ENCODE peak calls at places on chromosomes 6 and 20, in five cellular contexts. R, E, L, V and F are unnamed samples.

GRCh38 chr6:4610256-4610655 is 165.9 kb upstream of the CDYL start:
- DNase-seq in R (no peak), E (no peak), L (no peak), V (no peak), F (no peak)

GRCh38 chr6:25239498-25239897 is 39.7 kb upstream of the CARMIL1 start:
- DNase-seq in R (no peak), E (no peak), L (no peak), V (no peak), F (no peak)

GRCh38 chr20:7608246-7608645 is 332.0 kb downstream of the HAO1 start:
- DNase-seq in R (no peak), E (no peak), L (no peak), V (no peak), F (no peak)

GRCh38 chr20:61605862-61606557 is 353.9 kb downstream of the CDH4 start:
- DNase-seq in R (no peak), E (no peak), L (no peak), V (no peak), F (no peak)

GRCh38 chr6:157688960-157689599 is 134.0 kb upstream of the SNX9 start:
- DNase-seq in R (no peak), E (peak), L (peak), V (no peak), F (no peak)

GRCh38 chr6:125377621-125378020 is 75.9 kb upstream of the HDDC2 start:
- DNase-seq in R (no peak), E (no peak), L (no peak), V (no peak), F (no peak)

GRCh38 chr20:46955601-46956556 is 61.2 kb downstream of the EYA2 start:
- DNase-seq in R (no peak), E (no peak), L (no peak), V (no peak), F (no peak)

GRCh38 chr20:32449890-32450401 is 91.8 kb downstream of the ASXL1 start:
- DNase-seq in R (no peak), E (no peak), L (no peak), V (no peak), F (no peak)

GRCh38 chr6:166998256-166999144 is 697 bp upstream of the CEP43 start:
- DNase-seq in R (no peak), E (peak), L (peak), V (peak), F (no peak)

GRCh38 chr6:149248688-149249369 is 68.7 kb upstream of the TAB2 start:
- DNase-seq in R (no peak), E (no peak), L (no peak), V (no peak), F (no peak)

GRCh38 chr6:166058064-166058739 is 109.4 kb downstream of the TBXT start:
- DNase-seq in R (no peak), E (no peak), L (no peak), V (no peak), F (no peak)

GRCh38 chr6:81750660-81751387 is 1.7 kb downstream of the TENT5A start:
- DNase-seq in R (no peak), E (no peak), L (no peak), V (no peak), F (no peak)

GRCh38 chr6:30744054-30744805 is at the start of gene IER3:
- DNase-seq in R (peak), E (peak), L (peak), V (peak), F (peak)

GRCh38 chr6:169862464-169863148 is 111.2 kb downstream of the ERMARD start:
- DNase-seq in R (no peak), E (no peak), L (peak), V (no peak), F (no peak)

GRCh38 chr20:24914388-24915241 is 34.5 kb upstream of the CST7 start:
- DNase-seq in R (no peak), E (peak), L (no peak), V (no peak), F (no peak)

GRCh38 chr6:20708367-20709124 is 174.3 kb downstream of the CDKAL1 start:
- DNase-seq in R (no peak), E (no peak), L (no peak), V (no peak), F (no peak)

GRCh38 chr20:5402903-5403531 is 86.3 kb upstream of the PROKR2 start:
- DNase-seq in R (no peak), E (no peak), L (no peak), V (peak), F (no peak)

GRCh38 chr6:114100421-114100820 is 129.5 kb upstream of the HDAC2 start:
- DNase-seq in R (no peak), E (no peak), L (no peak), V (no peak), F (no peak)

GRCh38 chr6:170296746-170297576 is 6.1 kb upstream of the DLL1 start:
- DNase-seq in R (no peak), E (no peak), L (no peak), V (no peak), F (no peak)

GRCh38 chr20:32521780-32522524 is 63.2 kb downstream of the NOL4L start:
- DNase-seq in R (peak), E (peak), L (peak), V (no peak), F (peak)

GRCh38 chr20:43959920-43960227 is 45.2 kb downstream of the TOX2 start:
- DNase-seq in R (no peak), E (no peak), L (no peak), V (no peak), F (no peak)

GRCh38 chr20:51862796-51863195 is 60.5 kb upstream of the SALL4 start:
- DNase-seq in R (no peak), E (no peak), L (no peak), V (no peak), F (no peak)

GRCh38 chr20:36462440-36463211 is 78.7 kb upstream of the MYL9 start:
- DNase-seq in R (no peak), E (peak), L (peak), V (no peak), F (no peak)

GRCh38 chr6:87965806-87966205 is 81.8 kb upstream of the SPACA1 start:
- DNase-seq in R (no peak), E (no peak), L (no peak), V (no peak), F (no peak)

GRCh38 chr20:51510961-51511360 is 31.6 kb downstream of the NFATC2 start:
- DNase-seq in R (no peak), E (no peak), L (no peak), V (no peak), F (no peak)

GRCh38 chr6:39934060-39934757 is at the start of gene MOCS1:
- DNase-seq in R (peak), E (peak), L (peak), V (peak), F (peak)

GRCh38 chr6:37256692-37257319 is 766 bp upstream of the TBC1D22B start:
- DNase-seq in R (no peak), E (no peak), L (no peak), V (no peak), F (no peak)

GRCh38 chr6:41740366-41741162 is 5.2 kb upstream of the TFEB start:
- DNase-seq in R (no peak), E (no peak), L (peak), V (no peak), F (no peak)

GRCh38 chr6:116396451-116396850 is 25.7 kb downstream of the DSE start:
- DNase-seq in R (no peak), E (no peak), L (no peak), V (no peak), F (no peak)

GRCh38 chr6:163630096-163630495 is 215.6 kb downstream of the QKI start:
- DNase-seq in R (no peak), E (no peak), L (no peak), V (no peak), F (no peak)

GRCh38 chr6:152529364-152529763 is 107.8 kb downstream of the SYNE1 start:
- DNase-seq in R (no peak), E (no peak), L (no peak), V (no peak), F (no peak)

GRCh38 chr6:163960128-163960527 is 545.6 kb downstream of the QKI start:
- DNase-seq in R (no peak), E (no peak), L (no peak), V (peak), F (no peak)

GRCh38 chr6:167700199-167700598 is 126.5 kb upstream of the AFDN start:
- DNase-seq in R (no peak), E (peak), L (no peak), V (no peak), F (no peak)

GRCh38 chr6:56334937-56335336 is 87.6 kb upstream of the COL21A1 start:
- DNase-seq in R (no peak), E (no peak), L (no peak), V (no peak), F (no peak)

GRCh38 chr6:33213166-33213988 is 5.1 kb downstream of the RING1 start:
- DNase-seq in R (no peak), E (no peak), L (no peak), V (no peak), F (peak)

GRCh38 chr6:35128496-35128895 is 12.6 kb downstream of the TCP11 start:
- DNase-seq in R (no peak), E (no peak), L (no peak), V (no peak), F (no peak)

GRCh38 chr20:10622657-10623418 is 51.0 kb downstream of the JAG1 start:
- DNase-seq in R (no peak), E (no peak), L (no peak), V (no peak), F (no peak)

GRCh38 chr20:18012901-18013300 is 44.1 kb downstream of the MGME1 start:
- DNase-seq in R (no peak), E (no peak), L (no peak), V (no peak), F (no peak)

DNA sequence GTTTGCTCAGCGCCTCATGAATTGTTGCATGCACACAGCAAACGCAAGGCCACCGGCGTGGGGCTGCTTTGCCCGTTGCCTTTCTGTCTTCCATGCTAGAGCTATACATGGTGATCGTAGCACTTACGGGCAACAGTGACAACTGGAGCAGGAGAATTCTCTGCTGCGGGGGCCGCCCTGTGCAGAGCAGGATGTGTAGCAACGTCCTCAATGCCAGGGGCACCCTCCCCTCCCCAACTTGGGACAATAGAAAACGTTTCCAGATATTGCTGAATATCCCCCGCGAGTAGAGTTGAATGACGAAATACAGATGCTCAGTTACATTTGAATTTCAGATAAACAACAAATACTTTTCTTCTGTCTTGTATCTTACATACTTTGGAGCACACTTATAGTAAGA is 198.7 kb downstream of the TFAP2C start:
- DNase-seq in R (no peak), E (no peak), L (no peak), V (no peak), F (no peak)
- H3K27ac ChIP-seq in R (no peak), E (no peak), L (no peak), V (peak), F (no peak)

GRCh38 chr6:2968600-2969135 is 2.7 kb downstream of the SERPINB6 start:
- DNase-seq in R (no peak), E (no peak), L (no peak), V (no peak), F (no peak)

GRCh38 chr6:2967936-2968335 is 3.4 kb downstream of the SERPINB6 start:
- DNase-seq in R (no peak), E (no peak), L (no peak), V (no peak), F (no peak)

GRCh38 chr6:2964793-2965503 is 6.4 kb downstream of the SERPINB6 start:
- DNase-seq in R (no peak), E (no peak), L (no peak), V (no peak), F (no peak)

GRCh38 chr6:2963756-2964155 is 7.6 kb downstream of the SERPINB6 start:
- DNase-seq in R (no peak), E (no peak), L (no peak), V (no peak), F (no peak)

GRCh38 chr6:2966347-2966746 is 5.0 kb downstream of the SERPINB6 start:
- DNase-seq in R (no peak), E (no peak), L (no peak), V (no peak), F (no peak)
- H3K27ac ChIP-seq in R (no peak), E (peak), L (no peak), V (peak), F (no peak)

GRCh38 chr6:111087871-111088667 is 766 bp downstream of the SLC16A10 start:
- DNase-seq in R (peak), E (peak), L (peak), V (no peak), F (no peak)
- H3K27ac ChIP-seq in R (peak), E (no peak), L (peak), V (no peak), F (no peak)

DNA sequence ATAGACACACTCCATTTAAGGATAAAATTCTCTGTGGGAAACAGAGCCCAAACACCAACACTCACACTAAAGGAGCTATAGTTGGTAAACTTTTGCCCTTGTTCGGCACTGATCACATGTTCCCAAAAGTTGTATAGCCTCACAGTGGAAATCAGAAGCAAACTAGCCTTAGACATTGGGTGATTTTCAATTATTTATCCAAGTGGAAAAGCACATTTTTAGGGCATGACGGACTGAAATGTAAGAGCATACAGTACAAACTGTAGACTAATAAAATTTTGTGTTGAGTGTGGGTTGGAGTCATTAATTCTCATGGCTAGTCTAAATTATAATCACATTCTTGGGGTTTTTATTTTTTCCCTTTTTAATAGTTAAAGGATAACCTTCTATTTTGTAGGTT is 202.4 kb downstream of the MOXD1 start:
- DNase-seq in R (no peak), E (no peak), L (no peak), V (no peak), F (no peak)
- H3K27ac ChIP-seq in R (no peak), E (no peak), L (no peak), V (no peak), F (no peak)